ENCODE peak calls at places on chromosomes 5 and 9, in six cellular contexts. O, U, D, T, V and C are unnamed samples.

GRCh38 chr9:113597390-113598241 is 134.1 kb downstream of the RGS3 start:
- DNase-seq in V (no peak), U (no peak), T (no peak), D (no peak), O (no peak), C (no peak)

GRCh38 chr9:128558431-128559310 is 6.3 kb downstream of the SPTAN1 start:
- DNase-seq in T (peak), D (peak), O (peak), V (peak), U (peak), C (peak)

GRCh38 chr9:134895103-134895502 is 14.5 kb downstream of the FCN2 start:
- DNase-seq in D (peak), U (no peak), O (peak), T (no peak), V (no peak), C (no peak)

GRCh38 chr5:94577466-94578245 is 40.7 kb downstream of the KIAA0825 start:
- DNase-seq in U (no peak), D (peak), T (no peak), V (no peak), O (no peak), C (no peak)

GRCh38 chr5:81750308-81751008 is 439 bp downstream of the SSBP2 start:
- DNase-seq in V (no peak), U (no peak), T (no peak), D (no peak), O (no peak), C (peak)

GRCh38 chr9:126503333-126504085 is 110.2 kb upstream of the LMX1B start:
- DNase-seq in D (no peak), T (no peak), O (peak), V (no peak), U (no peak), C (no peak)

GRCh38 chr9:4315582-4316215 is 15.8 kb upstream of the GLIS3 start:
- DNase-seq in O (peak), T (peak), V (peak), U (peak), D (peak), C (peak)

GRCh38 chr5:143016777-143017374 is 246.7 kb downstream of the ARHGAP26 start:
- DNase-seq in D (peak), T (peak), O (peak), U (no peak), V (no peak), C (no peak)

GRCh38 chr5:180141068-180141660 is 67.8 kb downstream of the RASGEF1C start:
- DNase-seq in T (no peak), O (no peak), D (no peak), U (no peak), V (no peak), C (no peak)

GRCh38 chr9:134221273-134222017 is 57.1 kb upstream of the RNU6ATAC start:
- DNase-seq in O (no peak), D (no peak), T (no peak), U (peak), V (no peak), C (no peak)

GRCh38 chr5:142716963-142717362 is 31.1 kb upstream of the FGF1 start:
- DNase-seq in O (peak), V (peak), T (peak), U (peak), D (peak), C (peak)

GRCh38 chr5:147688965-147689364 is 93.6 kb downstream of the JAKMIP2 start:
- DNase-seq in T (peak), V (no peak), O (no peak), D (peak), U (no peak), C (no peak)

GRCh38 chr5:40046792-40047191 is 622.0 kb upstream of the DAB2 start:
- DNase-seq in O (peak), T (peak), U (no peak), D (peak), V (no peak), C (no peak)

GRCh38 chr9:136626066-136626725 is 36.5 kb upstream of the EGFL7 start:
- DNase-seq in D (no peak), T (no peak), O (no peak), U (peak), V (no peak), C (no peak)

GRCh38 chr9:116070256-116070914 is 83.2 kb upstream of the PAPPA start:
- DNase-seq in D (no peak), T (peak), O (peak), U (no peak), V (no peak), C (no peak)

GRCh38 chr5:7244208-7244607 is 151.7 kb upstream of the ADCY2 start:
- DNase-seq in T (no peak), U (no peak), V (no peak), O (no peak), D (no peak), C (no peak)

GRCh38 chr9:71646131-71646530 is 122.2 kb downstream of the CEMIP2 start:
- DNase-seq in D (peak), V (no peak), T (no peak), O (no peak), U (no peak), C (no peak)

GRCh38 chr5:56622146-56622545 is 193.2 kb upstream of the MAP3K1 start:
- DNase-seq in D (no peak), T (no peak), O (no peak), V (no peak), U (no peak), C (no peak)

GRCh38 chr9:134458111-134458845 is 132.0 kb downstream of the RXRA start:
- DNase-seq in V (no peak), U (no peak), T (peak), D (peak), O (peak), C (no peak)

GRCh38 chr5:30401479-30402058 is 791.9 kb upstream of the CDH6 start:
- DNase-seq in U (no peak), V (no peak), T (peak), D (peak), O (peak), C (no peak)

GRCh38 chr5:109234381-109234780 is 175.4 kb downstream of the PJA2 start:
- DNase-seq in V (no peak), O (no peak), U (no peak), T (no peak), D (no peak), C (no peak)

GRCh38 chr5:173859315-173860038 is 28.7 kb upstream of the CPEB4 start:
- DNase-seq in O (no peak), V (no peak), U (no peak), D (peak), T (no peak), C (no peak)

GRCh38 chr5:75214928-75215327 is 21.8 kb downstream of the ANKRD31 start:
- DNase-seq in T (no peak), D (no peak), U (no peak), O (no peak), V (no peak), C (no peak)

GRCh38 chr9:21047315-21047714 is 15.9 kb upstream of the HACD4 start:
- DNase-seq in V (no peak), T (no peak), O (no peak), D (no peak), U (no peak), C (no peak)

DNA sequence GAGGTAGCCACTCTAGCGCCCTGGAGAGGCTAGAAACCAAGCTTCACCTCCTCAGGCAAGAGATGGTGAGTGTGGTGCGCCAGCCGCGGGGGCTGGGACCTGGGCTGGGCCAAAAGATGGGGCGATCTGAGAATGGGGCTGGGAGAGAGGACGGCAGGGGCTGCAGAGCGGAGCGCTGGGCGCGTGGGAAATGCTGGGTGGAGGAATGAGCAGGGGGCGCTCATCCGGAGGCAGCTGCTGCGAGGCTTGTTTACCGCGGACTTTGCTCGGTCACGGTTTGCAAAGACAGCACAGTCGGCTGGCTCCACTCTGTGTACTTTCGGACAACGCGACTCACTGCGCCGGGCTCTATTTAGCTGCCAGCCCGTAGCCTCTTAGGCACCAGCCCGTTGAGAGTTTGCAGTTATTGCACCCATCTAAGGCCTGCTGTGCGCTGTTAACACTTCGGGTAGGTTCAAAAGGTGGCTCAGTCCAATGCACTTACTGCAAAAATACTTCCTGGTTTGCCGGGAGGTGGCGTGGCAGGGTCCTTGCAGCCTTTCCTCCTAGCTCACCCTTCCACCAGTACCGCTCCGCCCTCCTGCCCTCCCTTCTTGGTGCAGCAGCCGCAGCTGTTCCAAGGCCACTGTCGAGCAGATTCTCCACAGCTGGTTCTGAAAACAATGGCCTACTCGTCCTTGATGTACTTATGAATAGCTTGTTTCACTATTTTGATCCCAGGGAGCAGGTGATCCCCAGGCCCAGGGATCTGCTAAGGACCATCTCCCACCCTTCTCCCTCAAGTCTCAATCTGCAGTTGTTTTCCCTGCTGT is 1.3 kb downstream of the LURAP1L start:
- DNase-seq in T (peak), O (peak), V (peak), U (peak), D (peak), C (peak)
- TF ChIP-seq CTCF in T (peak), O (peak), V (peak), U (peak), D (peak), C (no peak)

DNA sequence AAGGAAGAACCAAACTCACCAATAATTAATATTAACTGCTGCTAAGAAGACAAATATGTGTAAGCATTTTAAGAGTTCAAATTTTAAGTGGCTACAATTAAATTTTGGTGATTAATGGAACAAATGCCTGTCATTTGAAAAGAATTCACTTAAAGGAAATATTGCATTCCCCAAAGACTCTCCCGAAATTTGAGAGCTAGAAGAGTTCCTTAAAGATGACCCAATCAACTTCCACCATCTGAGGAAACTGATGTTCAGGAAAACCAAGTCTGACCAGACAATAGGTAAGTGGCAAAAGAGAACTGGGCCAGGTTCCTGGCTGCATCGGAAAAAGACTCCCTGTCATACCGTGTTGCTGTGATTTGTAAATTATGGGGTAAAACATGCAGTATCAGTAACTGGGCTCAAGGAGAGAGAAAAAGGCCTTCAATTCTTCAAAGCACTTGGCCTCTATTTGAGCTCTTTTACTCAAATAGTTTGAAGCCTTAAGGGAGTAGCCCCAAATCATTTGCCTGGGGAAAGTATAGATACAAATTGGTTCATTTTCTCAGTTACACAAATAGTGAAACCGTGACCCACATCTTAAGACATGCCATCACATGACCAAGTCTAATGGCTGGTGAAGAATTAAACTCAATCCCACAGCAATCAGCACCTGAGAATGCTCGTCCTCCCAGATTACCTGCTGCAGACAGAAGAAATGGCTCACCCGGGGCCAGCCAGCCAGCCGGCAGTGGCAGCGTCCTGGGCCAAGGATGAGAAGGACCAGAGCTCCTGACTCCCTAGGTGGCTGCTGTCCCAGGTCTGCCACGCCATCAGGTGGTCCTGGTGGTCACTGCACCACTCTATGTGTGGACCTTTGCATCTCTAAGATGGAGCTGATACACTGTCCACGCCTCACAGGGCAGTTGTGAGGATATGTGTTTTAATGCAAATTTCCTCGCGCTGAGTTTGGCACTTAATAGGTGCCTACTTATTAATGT is 162.9 kb downstream of the TTLL11 start:
- DNase-seq in O (no peak), U (no peak), T (no peak), V (no peak), D (no peak), C (no peak)
- TF ChIP-seq CTCF in O (peak), U (peak), T (peak), V (no peak), D (peak), C (no peak)

GRCh38 chr5:164600166-164600715 is 1094.8 kb downstream of the MAT2B start:
- DNase-seq in T (peak), D (peak), O (peak), U (no peak), V (no peak), C (no peak)
- TF ChIP-seq CTCF in T (no peak), D (no peak), O (no peak), U (no peak), V (no peak), C (no peak)

GRCh38 chr5:149450199-149450598 is 71.1 kb upstream of the IL17B start:
- DNase-seq in V (no peak), O (peak), D (peak), U (peak), T (peak), C (no peak)

GRCh38 chr5:149448831-149449714 is 70.0 kb upstream of the IL17B start:
- DNase-seq in T (no peak), V (no peak), U (no peak), D (peak), O (no peak), C (no peak)

GRCh38 chr5:149452665-149453617 is 73.8 kb upstream of the IL17B start:
- DNase-seq in U (peak), O (peak), D (peak), T (peak), V (no peak), C (no peak)

GRCh38 chr5:149453618-149454415 is 74.7 kb upstream of the IL17B start:
- DNase-seq in V (no peak), U (no peak), O (no peak), T (no peak), D (no peak), C (no peak)

GRCh38 chr5:149452007-149452664 is 73.0 kb upstream of the IL17B start:
- DNase-seq in U (peak), D (peak), O (peak), T (peak), V (no peak), C (no peak)
- TF ChIP-seq CTCF in U (no peak), D (peak), O (peak), T (peak), V (no peak), C (no peak)

GRCh38 chr5:113510836-113511451 is 2.5 kb upstream of the YTHDC2 start:
- DNase-seq in U (no peak), D (peak), T (peak), V (no peak), O (peak), C (no peak)
- TF ChIP-seq CTCF in U (peak), D (peak), T (peak), V (no peak), O (peak), C (no peak)